ENCODE peak calls at places on chromosomes 5 and 9, in seven cellular contexts. I, P, Q, T, O, D and R are unnamed samples.

GRCh38 chr9:132249123-132249522 is 87.3 kb downstream of the NTNG2 start:
- DNase-seq in I (no peak), P (peak; percentile 55), Q (peak; percentile 44), T (no peak), O (no peak), D (no peak), R (peak; percentile 99)

GRCh38 chr9:92716557-92716956 is 46.6 kb upstream of the IPPK start:
- DNase-seq in I (no peak), P (peak; percentile 66), Q (no peak), T (no peak), O (no peak), D (peak; percentile 63), R (peak; percentile 74)

GRCh38 chr9:38622083-38622674 is 1.8 kb upstream of the ANKRD18A start:
- DNase-seq in I (no peak), P (no peak), Q (no peak), T (no peak), O (peak; percentile 87), D (peak; percentile 62), R (peak; percentile 85)

GRCh38 chr9:78866228-78867132 is 569.6 kb downstream of the PSAT1 start:
- DNase-seq in I (no peak), P (no peak), Q (no peak), T (peak; percentile 44), O (no peak), D (no peak), R (no peak)

GRCh38 chr5:79297661-79298060 is 61.7 kb downstream of the JMY start:
- DNase-seq in I (no peak), P (no peak), Q (no peak), T (no peak), O (no peak), D (no peak), R (peak; percentile 71)

GRCh38 chr5:132385321-132386105 is 16.0 kb downstream of the SLC22A5 start:
- DNase-seq in I (no peak), P (no peak), Q (no peak), T (peak; percentile 50), O (peak; percentile 56), D (peak; percentile 59), R (peak; percentile 49)

GRCh38 chr9:134325096-134325812 is 1.0 kb upstream of the RXRA start:
- DNase-seq in I (no peak), P (peak; percentile 61), Q (peak; percentile 81), T (peak; percentile 45), O (peak; percentile 94), D (peak; percentile 78), R (peak; percentile 84)

GRCh38 chr5:82387041-82387818 is 109.1 kb upstream of the RPS23 start:
- DNase-seq in I (no peak), P (no peak), Q (no peak), T (peak; percentile 65), O (no peak), D (no peak), R (no peak)

GRCh38 chr5:172153695-172154094 is 34.3 kb downstream of the STK10 start:
- DNase-seq in I (no peak), P (no peak), Q (no peak), T (no peak), O (no peak), D (no peak), R (no peak)

GRCh38 chr5:5719292-5719691 is 296.8 kb downstream of the ICE1 start:
- DNase-seq in I (no peak), P (no peak), Q (no peak), T (no peak), O (no peak), D (no peak), R (peak; percentile 69)

GRCh38 chr9:127776919-127777280 is 1.6 kb downstream of the SH2D3C start:
- DNase-seq in I (no peak), P (no peak), Q (no peak), T (no peak), O (no peak), D (no peak), R (no peak)

GRCh38 chr5:134979416-134979815 is 11.7 kb downstream of the CATSPER3 start:
- DNase-seq in I (no peak), P (no peak), Q (no peak), T (no peak), O (no peak), D (no peak), R (no peak)

GRCh38 chr5:84227221-84227620 is 157.5 kb downstream of the EDIL3 start:
- DNase-seq in I (no peak), P (no peak), Q (no peak), T (no peak), O (no peak), D (no peak), R (no peak)

GRCh38 chr5:113404269-113404668 is 30.5 kb downstream of the TSSK1B start:
- DNase-seq in I (no peak), P (no peak), Q (no peak), T (no peak), O (no peak), D (no peak), R (no peak)

GRCh38 chr5:154446183-154447073 is 631 bp downstream of the SAP30L start:
- DNase-seq in I (no peak), P (peak; percentile 47), Q (peak; percentile 83), T (no peak), O (peak; percentile 92), D (peak; percentile 74), R (peak; percentile 75)

GRCh38 chr5:142280066-142281011 is 44.5 kb downstream of the SPRY4 start:
- DNase-seq in I (no peak), P (peak; percentile 75), Q (no peak), T (peak; percentile 96), O (peak; percentile 45), D (no peak), R (peak; percentile 29)

DNA sequence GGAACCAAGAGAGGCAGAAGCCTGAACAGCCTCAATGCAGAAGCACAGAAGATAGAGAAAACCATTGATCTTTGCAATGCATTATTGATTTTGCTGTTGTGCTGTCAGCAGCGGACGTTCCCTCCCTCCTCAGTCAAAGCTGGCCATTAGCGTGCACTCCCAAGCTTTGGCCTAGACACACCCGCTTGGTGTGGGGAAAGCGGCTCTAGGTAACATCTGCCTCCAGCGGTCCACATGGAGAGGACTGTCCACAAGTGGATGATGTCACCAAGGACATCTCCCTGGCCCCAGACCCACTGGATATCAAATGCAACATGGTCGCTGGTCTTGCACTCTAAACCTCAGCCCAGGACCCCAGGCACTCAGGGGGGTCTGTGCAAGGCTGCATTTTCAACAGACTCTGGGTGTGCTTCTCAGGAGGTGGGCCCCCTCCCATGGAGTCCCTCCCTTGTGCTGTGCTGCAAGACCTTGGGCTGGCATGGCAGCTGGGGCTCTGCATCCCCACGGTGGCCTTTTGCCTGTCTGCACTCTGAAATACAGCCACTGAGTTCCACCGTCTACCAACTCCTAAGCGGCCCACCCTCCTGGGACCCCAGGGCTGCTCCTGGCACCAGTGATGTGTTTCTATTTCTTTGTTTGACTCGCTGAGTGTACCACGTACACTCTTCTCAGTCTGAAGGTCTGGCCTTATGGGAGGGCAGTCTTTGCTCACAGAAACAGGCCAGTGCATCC is 1.9 kb downstream of the SEMA4D start:
- DNase-seq in I (no peak), P (no peak), Q (no peak), T (no peak), O (no peak), D (no peak), R (no peak)
- H3K4me3 ChIP-seq in I (peak overlapping the region; percentile 91), P (peak overlapping the region; percentile 79), Q (peak overlapping the region; percentile 78), T (no peak overlapping the region), O (peak overlapping the region; percentile 85), D (no peak overlapping the region), R (no peak overlapping the region)

DNA sequence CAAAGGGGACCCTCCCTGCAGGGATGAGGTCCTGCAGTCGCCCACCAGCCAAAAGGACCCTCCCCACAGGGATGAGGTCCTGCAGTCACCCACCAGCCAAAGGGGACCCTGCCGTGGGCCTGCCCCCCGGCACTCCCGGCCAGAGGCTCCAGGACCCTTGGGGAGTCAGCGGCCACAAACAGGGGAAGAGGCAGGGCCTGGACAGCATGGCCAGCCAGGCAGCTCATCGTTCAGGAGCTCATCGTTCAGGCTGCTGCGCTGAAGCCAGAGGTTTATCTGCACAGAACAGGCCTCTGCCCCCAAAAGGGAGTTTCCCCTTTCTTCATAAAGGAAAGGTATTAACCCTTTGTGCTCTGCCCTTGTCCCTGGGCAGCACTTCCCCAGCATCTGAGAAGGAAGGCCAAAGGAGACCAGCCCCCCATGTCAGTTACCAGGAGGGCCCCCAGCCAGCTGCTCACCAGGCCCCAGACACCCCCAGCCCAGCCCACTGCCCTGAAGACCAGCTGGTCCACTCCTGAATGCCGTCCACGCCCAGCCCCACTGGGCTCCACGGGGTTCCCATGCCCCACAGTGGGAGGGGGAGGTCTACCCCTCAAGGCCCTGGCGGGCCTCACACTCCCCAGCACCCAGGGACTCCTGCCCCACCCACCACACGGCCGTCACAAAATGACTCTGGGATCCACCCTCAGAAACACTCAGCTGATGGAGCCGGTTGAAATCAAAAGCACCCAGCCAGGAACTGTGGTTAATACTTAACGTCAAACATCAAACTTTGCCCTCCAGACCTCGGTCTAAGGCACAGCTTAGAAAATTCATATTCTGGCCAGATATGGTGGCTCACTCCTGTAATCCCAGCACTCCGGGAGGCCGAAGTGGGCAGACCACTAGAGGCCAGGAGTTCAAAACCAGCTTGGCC is 6.3 kb downstream of the SLC12A7 start:
- DNase-seq in I (no peak), P (no peak), Q (no peak), T (no peak), O (peak; percentile 73), D (peak; percentile 89), R (no peak)
- TF ChIP-seq CTCF in I (no peak), P (no peak), Q (no peak), T (no peak), O (no peak), D (no peak), R (no peak)

GRCh38 chr9:124666642-124667041 is 104.5 kb downstream of the NR6A1 start:
- DNase-seq in I (no peak), P (no peak), Q (no peak), T (no peak), O (no peak), D (no peak), R (no peak)
- H3K4me1 ChIP-seq in I (no peaks in the 10 kb centered on the region), P (peaks cover 9% of the 10 kb centered on the region), Q (no peaks in the 10 kb centered on the region), T (peaks cover 16% of the 10 kb centered on the region), O (no peaks in the 10 kb centered on the region), D (peaks cover 6% of the 10 kb centered on the region), R (peaks cover 30% of the 10 kb centered on the region)

GRCh38 chr9:106859957-106860715 is 2.8 kb upstream of the ZNF462 start:
- DNase-seq in I (no peak), P (peak; percentile 28), Q (peak; percentile 82), T (no peak), O (peak; percentile 63), D (peak; percentile 70), R (peak; percentile 45)

GRCh38 chr9:106862115-106862945 is 636 bp upstream of the ZNF462 start:
- DNase-seq in I (no peak), P (no peak), Q (peak; percentile 73), T (no peak), O (peak; percentile 86), D (peak; percentile 66), R (peak; percentile 65)

GRCh38 chr9:106862946-106863740 is at the start of gene ZNF462:
- DNase-seq in I (no peak), P (peak; percentile 35), Q (peak; percentile 81), T (no peak), O (peak; percentile 49), D (peak; percentile 50), R (peak; percentile 55)

GRCh38 chr9:106860731-106861584 is 2.0 kb upstream of the ZNF462 start:
- DNase-seq in I (no peak), P (peak; percentile 42), Q (peak; percentile 75), T (no peak), O (peak; percentile 82), D (peak; percentile 61), R (peak; percentile 56)

DNA sequence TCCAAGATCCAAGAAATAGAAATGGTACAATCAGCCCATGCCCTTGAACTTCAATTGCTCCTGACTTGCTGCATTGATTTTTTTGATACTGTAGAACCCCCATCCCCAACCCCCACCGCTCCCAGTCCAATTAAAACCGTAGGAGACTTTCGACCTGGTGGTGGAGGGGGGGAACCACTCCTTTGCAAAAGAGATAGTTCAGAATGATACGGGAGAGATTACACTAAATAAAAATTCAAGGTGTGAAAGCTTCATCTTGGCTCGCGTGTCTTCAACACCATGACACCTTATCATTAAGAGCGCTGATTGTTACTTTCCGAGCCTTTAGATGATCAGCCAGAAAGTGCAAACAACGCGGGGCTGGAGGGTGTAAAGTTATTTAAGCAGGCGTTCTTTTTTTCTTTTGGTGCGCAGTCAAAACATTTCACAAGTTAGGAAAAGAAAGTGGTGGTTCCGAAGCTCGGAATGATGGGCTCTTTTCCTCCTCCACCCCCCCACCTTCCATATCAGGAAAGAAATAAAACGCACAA is 1.3 kb upstream of the ZNF462 start:
- DNase-seq in I (no peak), P (no peak), Q (no peak), T (no peak), O (no peak), D (no peak), R (peak; percentile 19)
- H3K4me3 ChIP-seq in I (peak overlapping the region; percentile 76), P (peak overlapping the region; percentile 83), Q (peak overlapping the region; percentile 74), T (no peak overlapping the region), O (peak overlapping the region; percentile 74), D (peak overlapping the region; percentile 30), R (no peak overlapping the region)